ENCODE peak calls at places on chromosome 20, in ten cellular contexts. Z is heart right ventricle; M is RWPE1; W is occipital lobe; X is cardiac fibroblast; K is left lung; Q is stimulated activated CD4-positive, alpha-beta T cell treated with anti-CD3 and anti-CD28 coated beads, Interleukin-1b, Interleukin-23, amount 100 ng/mL, for 48 hours; R is activated naive CD4-positive, alpha-beta T cell; P is GM20000; A is AG08395. S is an unnamed sample.

GRCh38 chr20:3164763-3165410 is 5.2 kb upstream of the FASTKD5 start:
- DNase-seq in M (no peak), W (no peak), Z (no peak), R (no peak), Q (no peak), X (no peak), A (no peak), K (no peak), P (peak), S (peak)

GRCh38 chr20:24721891-24722530 is 227.1 kb upstream of the CST7 start:
- DNase-seq in R (no peak), P (no peak), K (no peak), A (no peak), Z (no peak), Q (no peak), M (no peak), W (no peak), X (no peak), S (no peak)

GRCh38 chr20:50226093-50226974 is 35.7 kb downstream of the CEBPB start:
- DNase-seq in M (no peak), P (no peak), R (no peak), X (peak), Z (no peak), Q (no peak), K (peak), A (peak), W (no peak), S (peak)

GRCh38 chr20:46853926-46854325 is 40.7 kb upstream of the EYA2 start:
- DNase-seq in Z (no peak), A (no peak), Q (no peak), M (no peak), K (no peak), P (no peak), W (no peak), R (no peak), X (no peak), S (no peak)

GRCh38 chr20:8152183-8152582 is 20.1 kb downstream of the PLCB1 start:
- DNase-seq in A (peak), X (peak), M (no peak), K (no peak), Q (no peak), Z (no peak), P (no peak), W (no peak), R (no peak), S (no peak)

GRCh38 chr20:61936701-61937131 is 129.0 kb downstream of the TAF4 start:
- DNase-seq in W (no peak), R (no peak), Z (no peak), Q (no peak), X (no peak), M (no peak), P (no peak), A (no peak), K (peak), S (no peak)

GRCh38 chr20:38081575-38081974 is 48.0 kb downstream of the RPRD1B start:
- DNase-seq in Z (no peak), X (no peak), W (no peak), K (no peak), M (no peak), R (no peak), P (no peak), Q (no peak), A (no peak), S (no peak)

GRCh38 chr20:58277578-58278344 is 31.8 kb upstream of the RAB22A start:
- DNase-seq in K (no peak), Z (no peak), R (no peak), W (no peak), X (no peak), P (no peak), Q (no peak), A (no peak), M (no peak), S (no peak)

GRCh38 chr20:5843054-5843731 is 93.0 kb downstream of the SHLD1 start:
- DNase-seq in W (no peak), A (peak), P (peak), K (no peak), Z (no peak), X (no peak), M (no peak), Q (no peak), R (no peak), S (no peak)

GRCh38 chr20:35967979-35968640 is at the start of gene CNBD2:
- DNase-seq in Q (no peak), P (no peak), M (no peak), Z (no peak), X (no peak), R (no peak), A (no peak), K (no peak), W (no peak), S (no peak)

GRCh38 chr20:20793570-20793969 is 81.1 kb upstream of the RALGAPA2 start:
- DNase-seq in M (no peak), R (no peak), Z (no peak), Q (no peak), K (no peak), X (no peak), P (no peak), A (no peak), W (no peak), S (no peak)

GRCh38 chr20:42708261-42708660 is 481.4 kb downstream of the PTPRT start:
- DNase-seq in M (no peak), Q (no peak), R (no peak), Z (no peak), W (no peak), A (no peak), K (no peak), P (no peak), X (no peak), S (no peak)

GRCh38 chr20:62876826-62877728 is 15.5 kb upstream of the TCFL5 start:
- DNase-seq in Q (no peak), M (no peak), P (no peak), K (peak), Z (peak), W (no peak), X (peak), R (no peak), A (peak), S (peak)

GRCh38 chr20:11338506-11339306 is 579.0 kb upstream of the BTBD3 start:
- DNase-seq in Z (no peak), A (no peak), W (no peak), K (no peak), M (no peak), R (no peak), Q (no peak), X (peak), P (no peak), S (no peak)